ENCODE peak calls at places on chromosomes 6 and 20, in ten cellular contexts. One of them, this sample, is unnamed.

GRCh38 chr6:107458687-107459282 is 579 bp downstream of the PDSS2 start:
- DNase-seq in DMS 273 treated with DMSO at 0.1 percent for 48 hours: no peak
- DNase-seq in iris pigment epithelial cell: peak; percentile 20
- DNase-seq in thoracic aorta: no peak
- DNase-seq in NCI-H69: peak; percentile 76
- DNase-seq in omental fat pad: no peak
- DNase-seq in naive thymus-derived CD8-positive, alpha-beta T cell: peak; percentile 30
- DNase-seq in T-helper 2 cell: peak; percentile 51
- DNase-seq in OCI-LY7: peak; percentile 74
- DNase-seq in neural crest cell: no peak
- DNase-seq in this sample: no peak

GRCh38 chr6:108874470-108875160 is 26.4 kb downstream of the ARMC2 start:
- DNase-seq in naive thymus-derived CD8-positive, alpha-beta T cell: no peak
- DNase-seq in omental fat pad: no peak
- DNase-seq in thoracic aorta: no peak
- DNase-seq in OCI-LY7: no peak
- DNase-seq in T-helper 2 cell: peak; percentile 95
- DNase-seq in NCI-H69: no peak
- DNase-seq in iris pigment epithelial cell: peak; percentile 90
- DNase-seq in neural crest cell: no peak
- DNase-seq in DMS 273 treated with DMSO at 0.1 percent for 48 hours: no peak
- DNase-seq in this sample: no peak

GRCh38 chr6:43985329-43985728 is 141.9 kb downstream of the MRPL14 start:
- DNase-seq in thoracic aorta: no peak
- DNase-seq in DMS 273 treated with DMSO at 0.1 percent for 48 hours: no peak
- DNase-seq in iris pigment epithelial cell: no peak
- DNase-seq in naive thymus-derived CD8-positive, alpha-beta T cell: no peak
- DNase-seq in NCI-H69: peak; percentile 48
- DNase-seq in omental fat pad: no peak
- DNase-seq in neural crest cell: no peak
- DNase-seq in OCI-LY7: no peak
- DNase-seq in T-helper 2 cell: no peak
- DNase-seq in this sample: no peak

GRCh38 chr6:77383026-77383425 is 80.3 kb downstream of the HTR1B start:
- DNase-seq in neural crest cell: no peak
- DNase-seq in NCI-H69: no peak
- DNase-seq in DMS 273 treated with DMSO at 0.1 percent for 48 hours: no peak
- DNase-seq in omental fat pad: no peak
- DNase-seq in thoracic aorta: no peak
- DNase-seq in OCI-LY7: no peak
- DNase-seq in iris pigment epithelial cell: no peak
- DNase-seq in T-helper 2 cell: no peak
- DNase-seq in naive thymus-derived CD8-positive, alpha-beta T cell: no peak
- DNase-seq in this sample: no peak

GRCh38 chr6:18380165-18380564 is 7.0 kb upstream of the RNF144B start:
- DNase-seq in OCI-LY7: no peak
- DNase-seq in NCI-H69: no peak
- DNase-seq in iris pigment epithelial cell: no peak
- DNase-seq in neural crest cell: no peak
- DNase-seq in omental fat pad: no peak
- DNase-seq in T-helper 2 cell: no peak
- DNase-seq in naive thymus-derived CD8-positive, alpha-beta T cell: no peak
- DNase-seq in DMS 273 treated with DMSO at 0.1 percent for 48 hours: no peak
- DNase-seq in thoracic aorta: no peak
- DNase-seq in this sample: no peak

GRCh38 chr6:26125015-26125690 is 37.9 kb downstream of the HFE start:
- DNase-seq in T-helper 2 cell: peak; percentile 56
- DNase-seq in OCI-LY7: peak; percentile 74
- DNase-seq in omental fat pad: no peak
- DNase-seq in neural crest cell: no peak
- DNase-seq in NCI-H69: peak; percentile 62
- DNase-seq in iris pigment epithelial cell: no peak
- DNase-seq in DMS 273 treated with DMSO at 0.1 percent for 48 hours: peak; percentile 11
- DNase-seq in naive thymus-derived CD8-positive, alpha-beta T cell: no peak
- DNase-seq in thoracic aorta: no peak
- DNase-seq in this sample: no peak

GRCh38 chr6:134740473-134741192 is 209.3 kb downstream of the ALDH8A1 start:
- DNase-seq in thoracic aorta: no peak
- DNase-seq in NCI-H69: no peak
- DNase-seq in T-helper 2 cell: no peak
- DNase-seq in naive thymus-derived CD8-positive, alpha-beta T cell: no peak
- DNase-seq in neural crest cell: no peak
- DNase-seq in OCI-LY7: no peak
- DNase-seq in DMS 273 treated with DMSO at 0.1 percent for 48 hours: no peak
- DNase-seq in iris pigment epithelial cell: peak; percentile 83
- DNase-seq in omental fat pad: no peak
- DNase-seq in this sample: no peak

GRCh38 chr6:27772261-27773001 is 139.8 kb downstream of the OR2B2 start:
- DNase-seq in omental fat pad: peak; percentile 72
- DNase-seq in thoracic aorta: no peak
- DNase-seq in iris pigment epithelial cell: peak; percentile 93
- DNase-seq in DMS 273 treated with DMSO at 0.1 percent for 48 hours: peak; percentile 85
- DNase-seq in OCI-LY7: peak; percentile 80
- DNase-seq in T-helper 2 cell: peak; percentile 95
- DNase-seq in NCI-H69: peak; percentile 91
- DNase-seq in neural crest cell: peak; percentile 89
- DNase-seq in naive thymus-derived CD8-positive, alpha-beta T cell: peak; percentile 81
- DNase-seq in this sample: peak; percentile 79

GRCh38 chr6:111916747-111917146 is 43.5 kb upstream of the FYN start:
- DNase-seq in omental fat pad: no peak
- DNase-seq in neural crest cell: no peak
- DNase-seq in iris pigment epithelial cell: no peak
- DNase-seq in T-helper 2 cell: no peak
- DNase-seq in NCI-H69: no peak
- DNase-seq in naive thymus-derived CD8-positive, alpha-beta T cell: no peak
- DNase-seq in OCI-LY7: no peak
- DNase-seq in DMS 273 treated with DMSO at 0.1 percent for 48 hours: no peak
- DNase-seq in thoracic aorta: no peak
- DNase-seq in this sample: no peak

GRCh38 chr20:35635652-35636051 is 20.0 kb downstream of the SPAG4 start:
- DNase-seq in thoracic aorta: no peak
- DNase-seq in omental fat pad: no peak
- DNase-seq in iris pigment epithelial cell: no peak
- DNase-seq in OCI-LY7: no peak
- DNase-seq in neural crest cell: no peak
- DNase-seq in T-helper 2 cell: no peak
- DNase-seq in DMS 273 treated with DMSO at 0.1 percent for 48 hours: no peak
- DNase-seq in NCI-H69: no peak
- DNase-seq in naive thymus-derived CD8-positive, alpha-beta T cell: no peak
- DNase-seq in this sample: no peak

GRCh38 chr20:41428285-41428684 is 61.7 kb upstream of the EMILIN3 start:
- DNase-seq in naive thymus-derived CD8-positive, alpha-beta T cell: peak; percentile 33
- DNase-seq in NCI-H69: no peak
- DNase-seq in OCI-LY7: no peak
- DNase-seq in T-helper 2 cell: peak; percentile 31
- DNase-seq in DMS 273 treated with DMSO at 0.1 percent for 48 hours: no peak
- DNase-seq in omental fat pad: no peak
- DNase-seq in neural crest cell: no peak
- DNase-seq in thoracic aorta: no peak
- DNase-seq in iris pigment epithelial cell: peak; percentile 98
- DNase-seq in this sample: no peak

GRCh38 chr20:48676125-48676524 is 151.7 kb downstream of the PREX1 start:
- DNase-seq in iris pigment epithelial cell: no peak
- DNase-seq in OCI-LY7: no peak
- DNase-seq in NCI-H69: no peak
- DNase-seq in DMS 273 treated with DMSO at 0.1 percent for 48 hours: no peak
- DNase-seq in omental fat pad: no peak
- DNase-seq in naive thymus-derived CD8-positive, alpha-beta T cell: no peak
- DNase-seq in thoracic aorta: no peak
- DNase-seq in neural crest cell: no peak
- DNase-seq in T-helper 2 cell: no peak
- DNase-seq in this sample: no peak

GRCh38 chr20:16020971-16021370 is 552.3 kb downstream of the KIF16B start:
- DNase-seq in NCI-H69: no peak
- DNase-seq in omental fat pad: no peak
- DNase-seq in OCI-LY7: no peak
- DNase-seq in naive thymus-derived CD8-positive, alpha-beta T cell: no peak
- DNase-seq in DMS 273 treated with DMSO at 0.1 percent for 48 hours: no peak
- DNase-seq in thoracic aorta: no peak
- DNase-seq in neural crest cell: no peak
- DNase-seq in T-helper 2 cell: no peak
- DNase-seq in iris pigment epithelial cell: peak; percentile 30
- DNase-seq in this sample: peak; percentile 70

GRCh38 chr6:8245736-8246135 is 143.4 kb upstream of the EEF1E1 start:
- DNase-seq in thoracic aorta: no peak
- DNase-seq in omental fat pad: no peak
- DNase-seq in neural crest cell: no peak
- DNase-seq in DMS 273 treated with DMSO at 0.1 percent for 48 hours: no peak
- DNase-seq in NCI-H69: peak; percentile 89
- DNase-seq in iris pigment epithelial cell: no peak
- DNase-seq in OCI-LY7: no peak
- DNase-seq in T-helper 2 cell: no peak
- DNase-seq in naive thymus-derived CD8-positive, alpha-beta T cell: no peak
- DNase-seq in this sample: no peak

GRCh38 chr6:159727717-159728440 is 573 bp downstream of the WTAP start:
- DNase-seq in neural crest cell: no peak
- DNase-seq in T-helper 2 cell: peak; percentile 73
- DNase-seq in omental fat pad: no peak
- DNase-seq in OCI-LY7: peak; percentile 76
- DNase-seq in thoracic aorta: no peak
- DNase-seq in iris pigment epithelial cell: peak; percentile 42
- DNase-seq in DMS 273 treated with DMSO at 0.1 percent for 48 hours: no peak
- DNase-seq in naive thymus-derived CD8-positive, alpha-beta T cell: no peak
- DNase-seq in NCI-H69: peak; percentile 58
- DNase-seq in this sample: no peak

GRCh38 chr20:259991-260390 is 2.5 kb downstream of the DEFB132 start:
- DNase-seq in OCI-LY7: no peak
- DNase-seq in T-helper 2 cell: no peak
- DNase-seq in thoracic aorta: no peak
- DNase-seq in iris pigment epithelial cell: no peak
- DNase-seq in naive thymus-derived CD8-positive, alpha-beta T cell: no peak
- DNase-seq in NCI-H69: no peak
- DNase-seq in omental fat pad: no peak
- DNase-seq in DMS 273 treated with DMSO at 0.1 percent for 48 hours: no peak
- DNase-seq in neural crest cell: no peak
- DNase-seq in this sample: no peak

GRCh38 chr6:137638926-137639706 is 144.9 kb upstream of the OLIG3 start:
- DNase-seq in neural crest cell: no peak
- DNase-seq in omental fat pad: no peak
- DNase-seq in T-helper 2 cell: peak; percentile 24
- DNase-seq in NCI-H69: no peak
- DNase-seq in thoracic aorta: no peak
- DNase-seq in iris pigment epithelial cell: peak; percentile 44
- DNase-seq in naive thymus-derived CD8-positive, alpha-beta T cell: no peak
- DNase-seq in DMS 273 treated with DMSO at 0.1 percent for 48 hours: no peak
- DNase-seq in OCI-LY7: no peak
- DNase-seq in this sample: no peak

GRCh38 chr6:48541669-48542068 is 430.7 kb upstream of the PTCHD4 start:
- DNase-seq in T-helper 2 cell: no peak
- DNase-seq in omental fat pad: no peak
- DNase-seq in neural crest cell: no peak
- DNase-seq in NCI-H69: no peak
- DNase-seq in DMS 273 treated with DMSO at 0.1 percent for 48 hours: no peak
- DNase-seq in OCI-LY7: no peak
- DNase-seq in thoracic aorta: no peak
- DNase-seq in iris pigment epithelial cell: peak; percentile 7
- DNase-seq in naive thymus-derived CD8-positive, alpha-beta T cell: no peak
- DNase-seq in this sample: no peak

GRCh38 chr20:44727039-44727438 is 11.9 kb downstream of the CCN5 start:
- DNase-seq in omental fat pad: no peak
- DNase-seq in NCI-H69: no peak
- DNase-seq in thoracic aorta: no peak
- DNase-seq in DMS 273 treated with DMSO at 0.1 percent for 48 hours: no peak
- DNase-seq in iris pigment epithelial cell: no peak
- DNase-seq in T-helper 2 cell: no peak
- DNase-seq in OCI-LY7: no peak
- DNase-seq in naive thymus-derived CD8-positive, alpha-beta T cell: no peak
- DNase-seq in neural crest cell: no peak
- DNase-seq in this sample: no peak

GRCh38 chr6:44222987-44223470 is 366 bp upstream of the SLC29A1 start:
- DNase-seq in DMS 273 treated with DMSO at 0.1 percent for 48 hours: no peak
- DNase-seq in iris pigment epithelial cell: no peak
- DNase-seq in thoracic aorta: no peak
- DNase-seq in neural crest cell: no peak
- DNase-seq in NCI-H69: peak; percentile 57
- DNase-seq in OCI-LY7: no peak
- DNase-seq in T-helper 2 cell: no peak
- DNase-seq in omental fat pad: no peak
- DNase-seq in naive thymus-derived CD8-positive, alpha-beta T cell: no peak
- DNase-seq in this sample: no peak

GRCh38 chr6:118719351-118720124 is 68.1 kb upstream of the CEP85L start:
- DNase-seq in neural crest cell: no peak
- DNase-seq in NCI-H69: no peak
- DNase-seq in omental fat pad: no peak
- DNase-seq in naive thymus-derived CD8-positive, alpha-beta T cell: peak; percentile 23
- DNase-seq in T-helper 2 cell: peak; percentile 30
- DNase-seq in DMS 273 treated with DMSO at 0.1 percent for 48 hours: no peak
- DNase-seq in iris pigment epithelial cell: no peak
- DNase-seq in OCI-LY7: peak; percentile 45
- DNase-seq in thoracic aorta: no peak
- DNase-seq in this sample: no peak

GRCh38 chr20:56414842-56415765 is 3.0 kb downstream of the CASS4 start:
- DNase-seq in neural crest cell: no peak
- DNase-seq in naive thymus-derived CD8-positive, alpha-beta T cell: no peak
- DNase-seq in NCI-H69: no peak
- DNase-seq in omental fat pad: no peak
- DNase-seq in thoracic aorta: no peak
- DNase-seq in T-helper 2 cell: peak; percentile 67
- DNase-seq in DMS 273 treated with DMSO at 0.1 percent for 48 hours: no peak
- DNase-seq in iris pigment epithelial cell: peak; percentile 97
- DNase-seq in OCI-LY7: no peak
- DNase-seq in this sample: no peak

GRCh38 chr6:6656287-6656686 is 67.8 kb downstream of the LY86 start:
- DNase-seq in naive thymus-derived CD8-positive, alpha-beta T cell: no peak
- DNase-seq in DMS 273 treated with DMSO at 0.1 percent for 48 hours: no peak
- DNase-seq in neural crest cell: no peak
- DNase-seq in iris pigment epithelial cell: no peak
- DNase-seq in T-helper 2 cell: peak; percentile 31
- DNase-seq in NCI-H69: no peak
- DNase-seq in OCI-LY7: no peak
- DNase-seq in thoracic aorta: no peak
- DNase-seq in omental fat pad: no peak
- DNase-seq in this sample: no peak

GRCh38 chr20:23234311-23235078 is 116.1 kb upstream of the NXT1 start:
- DNase-seq in neural crest cell: no peak
- DNase-seq in omental fat pad: no peak
- DNase-seq in NCI-H69: no peak
- DNase-seq in thoracic aorta: no peak
- DNase-seq in naive thymus-derived CD8-positive, alpha-beta T cell: no peak
- DNase-seq in T-helper 2 cell: no peak
- DNase-seq in OCI-LY7: no peak
- DNase-seq in iris pigment epithelial cell: no peak
- DNase-seq in DMS 273 treated with DMSO at 0.1 percent for 48 hours: no peak
- DNase-seq in this sample: no peak

GRCh38 chr20:53950031-53950430 is 120.4 kb downstream of the BCAS1 start:
- DNase-seq in OCI-LY7: no peak
- DNase-seq in NCI-H69: no peak
- DNase-seq in thoracic aorta: no peak
- DNase-seq in naive thymus-derived CD8-positive, alpha-beta T cell: no peak
- DNase-seq in neural crest cell: no peak
- DNase-seq in iris pigment epithelial cell: peak; percentile 62
- DNase-seq in DMS 273 treated with DMSO at 0.1 percent for 48 hours: no peak
- DNase-seq in omental fat pad: no peak
- DNase-seq in T-helper 2 cell: no peak
- DNase-seq in this sample: no peak

GRCh38 chr6:5854900-5855299 is 151.8 kb downstream of the NRN1 start:
- DNase-seq in iris pigment epithelial cell: no peak
- DNase-seq in neural crest cell: no peak
- DNase-seq in OCI-LY7: no peak
- DNase-seq in naive thymus-derived CD8-positive, alpha-beta T cell: no peak
- DNase-seq in NCI-H69: no peak
- DNase-seq in DMS 273 treated with DMSO at 0.1 percent for 48 hours: no peak
- DNase-seq in T-helper 2 cell: no peak
- DNase-seq in omental fat pad: no peak
- DNase-seq in thoracic aorta: no peak
- DNase-seq in this sample: no peak

GRCh38 chr6:130037207-130037811 is 18.9 kb downstream of the L3MBTL3 start:
- DNase-seq in thoracic aorta: no peak
- DNase-seq in naive thymus-derived CD8-positive, alpha-beta T cell: no peak
- DNase-seq in iris pigment epithelial cell: no peak
- DNase-seq in DMS 273 treated with DMSO at 0.1 percent for 48 hours: no peak
- DNase-seq in T-helper 2 cell: peak; percentile 42
- DNase-seq in omental fat pad: no peak
- DNase-seq in neural crest cell: no peak
- DNase-seq in OCI-LY7: peak; percentile 18
- DNase-seq in NCI-H69: no peak
- DNase-seq in this sample: no peak

This sample was measured in H4.